ENCODE peak calls at places on chromosomes 4 and X, in ten cellular contexts. One of them, this sample, is unnamed.

GRCh38 chr4:164977243-164978164 is at the start of gene TRIM61:
- DNase-seq in astrocyte: peak
- DNase-seq in H1: peak
- DNase-seq in cardiac muscle cell: peak
- DNase-seq in CD8-positive, alpha-beta T cell: peak
- DNase-seq in GM12878: peak
- DNase-seq in CD4-positive, alpha-beta memory T cell: no peak
- DNase-seq in psoas muscle: peak
- DNase-seq in lung: peak
- DNase-seq in left ventricle myocardium inferior: peak
- DNase-seq in this sample: peak

GRCh38 chrX:111123125-111123524 is 27.1 kb downstream of the PAK3 start:
- DNase-seq in astrocyte: no peak
- DNase-seq in H1: no peak
- DNase-seq in cardiac muscle cell: no peak
- DNase-seq in lung: no peak
- DNase-seq in CD4-positive, alpha-beta memory T cell: no peak
- DNase-seq in GM12878: no peak
- DNase-seq in psoas muscle: no peak
- DNase-seq in left ventricle myocardium inferior: no peak
- DNase-seq in CD8-positive, alpha-beta T cell: no peak
- DNase-seq in this sample: no peak

GRCh38 chr4:48780867-48781219 is 764 bp upstream of the FRYL start:
- DNase-seq in astrocyte: peak
- DNase-seq in lung: no peak
- DNase-seq in CD8-positive, alpha-beta T cell: peak
- DNase-seq in GM12878: no peak
- DNase-seq in psoas muscle: no peak
- DNase-seq in cardiac muscle cell: peak
- DNase-seq in CD4-positive, alpha-beta memory T cell: peak
- DNase-seq in H1: no peak
- DNase-seq in left ventricle myocardium inferior: no peak
- DNase-seq in this sample: peak

GRCh38 chr4:81562093-81562492 is 90.4 kb upstream of the RASGEF1B start:
- DNase-seq in left ventricle myocardium inferior: no peak
- DNase-seq in astrocyte: no peak
- DNase-seq in psoas muscle: no peak
- DNase-seq in CD8-positive, alpha-beta T cell: no peak
- DNase-seq in GM12878: peak
- DNase-seq in lung: no peak
- DNase-seq in H1: no peak
- DNase-seq in CD4-positive, alpha-beta memory T cell: no peak
- DNase-seq in cardiac muscle cell: no peak
- DNase-seq in this sample: no peak

GRCh38 chr4:20252656-20253271 is 1.1 kb downstream of the SLIT2 start:
- DNase-seq in psoas muscle: peak
- DNase-seq in left ventricle myocardium inferior: peak
- DNase-seq in cardiac muscle cell: peak
- DNase-seq in H1: peak
- DNase-seq in astrocyte: peak
- DNase-seq in CD8-positive, alpha-beta T cell: no peak
- DNase-seq in lung: peak
- DNase-seq in GM12878: no peak
- DNase-seq in CD4-positive, alpha-beta memory T cell: no peak
- DNase-seq in this sample: no peak

GRCh38 chrX:64394874-64395567 is at the start of gene MTMR8:
- DNase-seq in left ventricle myocardium inferior: peak
- DNase-seq in GM12878: peak
- DNase-seq in astrocyte: no peak
- DNase-seq in psoas muscle: peak
- DNase-seq in H1: peak
- DNase-seq in CD4-positive, alpha-beta memory T cell: peak
- DNase-seq in lung: peak
- DNase-seq in cardiac muscle cell: peak
- DNase-seq in CD8-positive, alpha-beta T cell: peak
- DNase-seq in this sample: peak

GRCh38 chrX:71143508-71143907 is 1.1 kb upstream of the NLGN3 start:
- DNase-seq in astrocyte: no peak
- DNase-seq in GM12878: no peak
- DNase-seq in lung: no peak
- DNase-seq in H1: no peak
- DNase-seq in psoas muscle: no peak
- DNase-seq in CD4-positive, alpha-beta memory T cell: no peak
- DNase-seq in CD8-positive, alpha-beta T cell: no peak
- DNase-seq in cardiac muscle cell: peak
- DNase-seq in left ventricle myocardium inferior: peak
- DNase-seq in this sample: no peak

GRCh38 chrX:68658530-68658929 is 11.1 kb downstream of the STARD8 start:
- DNase-seq in psoas muscle: peak
- DNase-seq in CD8-positive, alpha-beta T cell: no peak
- DNase-seq in astrocyte: no peak
- DNase-seq in H1: no peak
- DNase-seq in cardiac muscle cell: no peak
- DNase-seq in lung: no peak
- DNase-seq in CD4-positive, alpha-beta memory T cell: no peak
- DNase-seq in GM12878: no peak
- DNase-seq in left ventricle myocardium inferior: peak
- DNase-seq in this sample: no peak

GRCh38 chr4:103171006-103171405 is 27.1 kb downstream of the CENPE start:
- DNase-seq in cardiac muscle cell: peak
- DNase-seq in H1: no peak
- DNase-seq in lung: no peak
- DNase-seq in CD4-positive, alpha-beta memory T cell: no peak
- DNase-seq in CD8-positive, alpha-beta T cell: no peak
- DNase-seq in psoas muscle: no peak
- DNase-seq in left ventricle myocardium inferior: no peak
- DNase-seq in astrocyte: no peak
- DNase-seq in GM12878: no peak
- DNase-seq in this sample: no peak

GRCh38 chr4:18021470-18021719 is 160 bp downstream of the LCORL start:
- DNase-seq in left ventricle myocardium inferior: no peak
- DNase-seq in lung: no peak
- DNase-seq in H1: no peak
- DNase-seq in GM12878: no peak
- DNase-seq in CD4-positive, alpha-beta memory T cell: no peak
- DNase-seq in psoas muscle: no peak
- DNase-seq in astrocyte: no peak
- DNase-seq in cardiac muscle cell: no peak
- DNase-seq in CD8-positive, alpha-beta T cell: no peak
- DNase-seq in this sample: no peak

GRCh38 chr4:112865443-112865842 is 184.0 kb upstream of the ANK2 start:
- DNase-seq in H1: no peak
- DNase-seq in astrocyte: no peak
- DNase-seq in CD8-positive, alpha-beta T cell: no peak
- DNase-seq in psoas muscle: no peak
- DNase-seq in cardiac muscle cell: no peak
- DNase-seq in lung: no peak
- DNase-seq in CD4-positive, alpha-beta memory T cell: no peak
- DNase-seq in GM12878: no peak
- DNase-seq in left ventricle myocardium inferior: no peak
- DNase-seq in this sample: no peak

GRCh38 chr4:92658318-92658717 is 354.6 kb downstream of the GRID2 start:
- DNase-seq in psoas muscle: no peak
- DNase-seq in left ventricle myocardium inferior: no peak
- DNase-seq in GM12878: no peak
- DNase-seq in CD8-positive, alpha-beta T cell: no peak
- DNase-seq in H1: no peak
- DNase-seq in lung: no peak
- DNase-seq in cardiac muscle cell: no peak
- DNase-seq in astrocyte: no peak
- DNase-seq in CD4-positive, alpha-beta memory T cell: no peak
- DNase-seq in this sample: no peak

GRCh38 chr4:108370291-108370690 is 201.6 kb upstream of the LEF1 start:
- DNase-seq in astrocyte: no peak
- DNase-seq in cardiac muscle cell: no peak
- DNase-seq in lung: no peak
- DNase-seq in CD4-positive, alpha-beta memory T cell: no peak
- DNase-seq in CD8-positive, alpha-beta T cell: peak
- DNase-seq in left ventricle myocardium inferior: no peak
- DNase-seq in psoas muscle: no peak
- DNase-seq in GM12878: no peak
- DNase-seq in H1: no peak
- DNase-seq in this sample: no peak

GRCh38 chr4:155071962-155072361 is 136.5 kb upstream of the NPY2R start:
- DNase-seq in astrocyte: no peak
- DNase-seq in CD8-positive, alpha-beta T cell: no peak
- DNase-seq in CD4-positive, alpha-beta memory T cell: no peak
- DNase-seq in psoas muscle: no peak
- DNase-seq in lung: no peak
- DNase-seq in H1: no peak
- DNase-seq in left ventricle myocardium inferior: no peak
- DNase-seq in cardiac muscle cell: no peak
- DNase-seq in GM12878: no peak
- DNase-seq in this sample: no peak

GRCh38 chr4:84944952-84945351 is 21.5 kb downstream of the WDFY3 start:
- DNase-seq in GM12878: no peak
- DNase-seq in CD8-positive, alpha-beta T cell: no peak
- DNase-seq in psoas muscle: no peak
- DNase-seq in CD4-positive, alpha-beta memory T cell: no peak
- DNase-seq in astrocyte: peak
- DNase-seq in left ventricle myocardium inferior: no peak
- DNase-seq in cardiac muscle cell: peak
- DNase-seq in H1: no peak
- DNase-seq in lung: no peak
- DNase-seq in this sample: no peak

GRCh38 chr4:1211951-1212545 is 36.9 kb downstream of the CTBP1 start:
- DNase-seq in left ventricle myocardium inferior: peak
- DNase-seq in CD8-positive, alpha-beta T cell: no peak
- DNase-seq in lung: no peak
- DNase-seq in psoas muscle: peak
- DNase-seq in GM12878: no peak
- DNase-seq in CD4-positive, alpha-beta memory T cell: no peak
- DNase-seq in H1: no peak
- DNase-seq in astrocyte: no peak
- DNase-seq in cardiac muscle cell: no peak
- DNase-seq in this sample: peak
- H3K27ac ChIP-seq in left ventricle myocardium inferior: no peak
- H3K27ac ChIP-seq in CD8-positive, alpha-beta T cell: no peak
- H3K27ac ChIP-seq in lung: no peak
- H3K27ac ChIP-seq in psoas muscle: peak
- H3K27ac ChIP-seq in GM12878: no peak
- H3K27ac ChIP-seq in CD4-positive, alpha-beta memory T cell: no peak
- H3K27ac ChIP-seq in H1: no peak
- H3K27ac ChIP-seq in astrocyte: no peak
- H3K27ac ChIP-seq in cardiac muscle cell: no peak
- H3K27ac ChIP-seq in this sample: peak

DNA sequence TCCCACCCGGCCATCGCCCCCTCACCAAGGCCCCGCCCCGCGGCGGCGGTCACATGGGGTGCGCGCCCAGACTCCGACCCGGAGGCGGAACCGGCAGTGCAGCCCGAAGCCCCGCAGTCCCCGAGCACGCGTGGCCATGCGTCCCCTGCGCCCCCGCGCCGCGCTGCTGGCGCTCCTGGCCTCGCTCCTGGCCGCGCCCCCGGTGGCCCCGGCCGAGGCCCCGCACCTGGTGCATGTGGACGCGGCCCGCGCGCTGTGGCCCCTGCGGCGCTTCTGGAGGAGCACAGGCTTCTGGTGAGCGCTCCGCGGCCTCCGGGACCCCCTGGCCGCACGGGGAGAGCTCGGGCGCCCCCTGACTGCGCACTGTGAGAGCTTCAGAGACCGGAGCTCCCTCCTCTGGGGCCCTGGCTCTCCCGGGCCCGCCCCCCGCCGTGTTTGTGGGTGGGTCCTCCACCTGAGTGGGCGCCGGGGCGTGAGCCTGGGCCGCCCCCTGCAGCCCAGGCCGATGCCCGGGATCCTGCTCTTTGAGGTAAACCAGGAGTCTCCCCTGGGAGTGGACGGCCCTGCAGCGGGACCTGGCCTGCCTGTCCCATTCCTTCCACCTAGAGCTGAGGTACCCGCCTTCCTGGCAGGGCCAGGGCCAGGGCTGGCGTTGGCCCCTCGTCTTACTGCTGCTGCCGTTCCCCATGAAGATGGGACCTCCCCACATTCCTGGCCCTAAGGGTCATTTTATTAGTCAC is at the start of gene IDUA:
- DNase-seq in cardiac muscle cell: peak
- DNase-seq in left ventricle myocardium inferior: peak
- DNase-seq in H1: peak
- DNase-seq in CD8-positive, alpha-beta T cell: peak
- DNase-seq in astrocyte: peak
- DNase-seq in GM12878: no peak
- DNase-seq in psoas muscle: peak
- DNase-seq in CD4-positive, alpha-beta memory T cell: peak
- DNase-seq in lung: peak
- DNase-seq in this sample: peak
- H3K4me3 ChIP-seq in cardiac muscle cell: peak
- H3K4me3 ChIP-seq in left ventricle myocardium inferior: peak
- H3K4me3 ChIP-seq in H1: peak
- H3K4me3 ChIP-seq in CD8-positive, alpha-beta T cell: peak
- H3K4me3 ChIP-seq in astrocyte: peak
- H3K4me3 ChIP-seq in GM12878: peak
- H3K4me3 ChIP-seq in psoas muscle: peak
- H3K4me3 ChIP-seq in CD4-positive, alpha-beta memory T cell: peak
- H3K4me3 ChIP-seq in lung: peak
- H3K4me3 ChIP-seq in this sample: peak

GRCh38 chrX:123878177-123878576 is 18.3 kb downstream of the XIAP start:
- DNase-seq in lung: no peak
- DNase-seq in CD8-positive, alpha-beta T cell: no peak
- DNase-seq in psoas muscle: no peak
- DNase-seq in left ventricle myocardium inferior: no peak
- DNase-seq in cardiac muscle cell: peak
- DNase-seq in GM12878: no peak
- DNase-seq in CD4-positive, alpha-beta memory T cell: peak
- DNase-seq in astrocyte: no peak
- DNase-seq in H1: no peak
- DNase-seq in this sample: no peak
- H3K27ac ChIP-seq in lung: peak
- H3K27ac ChIP-seq in CD8-positive, alpha-beta T cell: no peak
- H3K27ac ChIP-seq in psoas muscle: peak
- H3K27ac ChIP-seq in left ventricle myocardium inferior: peak
- H3K27ac ChIP-seq in cardiac muscle cell: no peak
- H3K27ac ChIP-seq in GM12878: peak
- H3K27ac ChIP-seq in CD4-positive, alpha-beta memory T cell: peak
- H3K27ac ChIP-seq in astrocyte: no peak
- H3K27ac ChIP-seq in H1: no peak
- H3K27ac ChIP-seq in this sample: no peak

DNA sequence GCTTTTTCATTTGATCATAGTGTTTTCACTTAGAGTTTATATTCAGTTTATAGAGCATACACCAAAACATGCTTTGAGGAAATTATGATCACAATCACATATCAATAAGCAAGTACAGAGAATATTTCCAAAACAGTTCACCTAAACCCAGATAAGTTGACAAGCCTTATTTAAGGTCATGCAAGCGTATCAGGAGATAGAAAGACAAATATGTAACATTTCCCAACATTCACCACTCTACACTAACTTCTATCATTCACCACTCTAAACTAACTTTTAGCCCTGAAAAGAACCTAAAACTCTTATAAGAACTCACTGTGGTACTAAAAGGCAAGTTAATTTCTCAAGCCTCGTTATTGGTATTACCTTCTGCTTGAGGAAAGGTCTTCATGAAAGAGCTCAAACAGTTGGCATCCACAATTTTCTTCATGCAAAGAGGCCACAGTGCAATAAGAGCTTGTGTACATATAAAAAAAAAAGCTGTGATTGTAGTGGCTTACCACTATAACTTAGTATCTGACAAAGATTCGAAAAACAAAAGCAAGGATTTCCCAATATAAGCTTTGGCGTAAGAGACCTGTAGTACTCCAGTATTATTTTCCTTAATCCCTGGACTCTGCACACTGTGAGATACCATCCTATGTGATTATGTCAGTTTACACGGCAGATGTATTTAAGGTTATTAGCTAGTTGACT is 903.3 kb downstream of the STIM2 start:
- DNase-seq in astrocyte: no peak
- DNase-seq in GM12878: no peak
- DNase-seq in cardiac muscle cell: no peak
- DNase-seq in left ventricle myocardium inferior: no peak
- DNase-seq in psoas muscle: no peak
- DNase-seq in lung: no peak
- DNase-seq in H1: no peak
- DNase-seq in CD8-positive, alpha-beta T cell: no peak
- DNase-seq in CD4-positive, alpha-beta memory T cell: no peak
- DNase-seq in this sample: no peak
- H3K4me3 ChIP-seq in astrocyte: no peak
- H3K4me3 ChIP-seq in GM12878: no peak
- H3K4me3 ChIP-seq in cardiac muscle cell: no peak
- H3K4me3 ChIP-seq in left ventricle myocardium inferior: no peak
- H3K4me3 ChIP-seq in psoas muscle: no peak
- H3K4me3 ChIP-seq in lung: no peak
- H3K4me3 ChIP-seq in H1: no peak
- H3K4me3 ChIP-seq in CD8-positive, alpha-beta T cell: no peak
- H3K4me3 ChIP-seq in CD4-positive, alpha-beta memory T cell: no peak
- H3K4me3 ChIP-seq in this sample: no peak

This sample was measured in Peyer's patch.